ENCODE peak calls at places on chromosomes 7 and 10, in seven cellular contexts. W is IMR-90, S is mesenchymal stem cell, G is neuronal stem cell, Z is H9, Y is trophoblast cell, L is mesendoderm. B is an unnamed sample.

GRCh38 chr10:4947039-4947634 is 16.1 kb upstream of the AKR1C1 start:
- DNase-seq in S (peak; percentile 72), Y (no peak), W (peak; percentile 71), Z (no peak), G (no peak), L (no peak), B (no peak)

GRCh38 chr10:51342381-51342780 is 268.1 kb downstream of the PRKG1 start:
- DNase-seq in S (no peak), L (no peak), Y (no peak), W (peak; percentile 9), Z (no peak), G (no peak), B (no peak)

GRCh38 chr7:7996568-7996967 is 28.0 kb downstream of the GLCCI1 start:
- DNase-seq in Y (peak; percentile 32), S (no peak), Z (no peak), G (no peak), W (peak; percentile 30), L (peak; percentile 56), B (no peak)

GRCh38 chr10:48627984-48628609 is 23.2 kb upstream of the ARHGAP22 start:
- DNase-seq in Z (no peak), G (no peak), Y (no peak), L (no peak), W (peak; percentile 55), S (no peak), B (no peak)

GRCh38 chr7:128060018-128060417 is 28.8 kb upstream of the LRRC4 start:
- DNase-seq in L (peak; percentile 57), S (no peak), G (no peak), Y (no peak), W (no peak), Z (no peak), B (no peak)

GRCh38 chr7:70480913-70481579 is 650.9 kb upstream of the GALNT17 start:
- DNase-seq in G (no peak), Z (no peak), S (no peak), Y (no peak), L (no peak), W (no peak), B (no peak)

GRCh38 chr10:124221356-124222297 is 128.2 kb upstream of the CHST15 start:
- DNase-seq in Y (no peak), L (peak; percentile 81), G (no peak), S (peak; percentile 71), W (no peak), Z (no peak), B (no peak)

GRCh38 chr7:8714791-8715190 is 281.4 kb downstream of the NXPH1 start:
- DNase-seq in W (no peak), G (no peak), Y (no peak), L (no peak), S (peak; percentile 19), Z (no peak), B (no peak)

GRCh38 chr10:125148021-125148439 is 12.3 kb downstream of the CTBP2 start:
- DNase-seq in Z (peak; percentile 23), W (no peak), G (no peak), S (peak; percentile 67), L (no peak), Y (no peak), B (no peak)

GRCh38 chr7:105935250-105935649 is 27.8 kb upstream of the CDHR3 start:
- DNase-seq in G (no peak), Y (no peak), W (no peak), Z (no peak), L (no peak), S (no peak), B (no peak)

GRCh38 chr7:150947761-150948680 is 30.1 kb downstream of the KCNH2 start:
- DNase-seq in G (no peak), Z (peak; percentile 30), L (peak; percentile 32), Y (no peak), W (no peak), S (no peak), B (no peak)

GRCh38 chr7:154905615-154906014 is 97.3 kb downstream of the PAXIP1 start:
- DNase-seq in W (no peak), G (no peak), L (no peak), S (no peak), Z (no peak), Y (no peak), B (no peak)

GRCh38 chr7:139041378-139042053 is 5.7 kb upstream of the ZC3HAV1L start:
- DNase-seq in S (no peak), L (no peak), Y (no peak), G (no peak), Z (no peak), W (no peak), B (no peak)

GRCh38 chr10:50605280-50606270 is 18.2 kb downstream of the SGMS1 start:
- DNase-seq in Y (peak; percentile 59), W (peak; percentile 98), Z (no peak), S (peak; percentile 76), G (no peak), L (no peak), B (no peak)

GRCh38 chr10:44068716-44069482 is 316.0 kb downstream of the CXCL12 start:
- DNase-seq in G (no peak), W (peak; percentile 28), S (peak; percentile 11), Z (no peak), Y (no peak), L (no peak), B (no peak)

GRCh38 chr10:53402594-53402993 is 630.0 kb upstream of the MBL2 start:
- DNase-seq in G (no peak), Y (no peak), W (no peak), L (no peak), S (no peak), Z (no peak), B (no peak)

GRCh38 chr10:53406532-53406931 is 633.9 kb upstream of the MBL2 start:
- DNase-seq in L (no peak), Y (no peak), S (peak; percentile 3), W (peak; percentile 8), Z (no peak), G (no peak), B (no peak)

GRCh38 chr10:53401536-53401935 is 629.0 kb upstream of the MBL2 start:
- DNase-seq in Y (no peak), G (no peak), L (no peak), W (no peak), Z (no peak), S (no peak), B (no peak)

DNA sequence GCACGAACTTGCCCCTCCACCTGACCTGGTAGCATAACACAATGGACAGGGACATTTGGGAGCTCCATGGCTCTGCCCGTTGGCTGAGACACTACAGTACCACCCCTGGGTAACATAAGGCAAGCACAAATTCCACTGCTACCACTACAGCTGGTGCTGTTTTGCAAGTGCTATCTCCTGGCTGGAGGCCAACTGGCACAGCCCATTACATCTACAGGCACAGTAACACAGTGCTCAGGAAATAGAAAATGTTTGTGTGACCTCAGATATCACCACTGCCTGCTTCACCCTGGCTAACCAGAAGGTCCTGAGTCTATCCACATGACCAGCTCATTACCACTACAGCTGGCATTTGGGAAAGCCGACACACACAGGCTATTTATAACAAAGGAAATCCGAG is 631.1 kb upstream of the MBL2 start:
- DNase-seq in Z (no peak), Y (no peak), L (no peak), G (no peak), S (peak; percentile 34), W (peak; percentile 1), B (no peak)
- H3K23ac ChIP-seq in Z (no peak overlapping the region), Y (no peak overlapping the region), L (no peak overlapping the region), G (no peak overlapping the region), S (no peak overlapping the region), W (no peak overlapping the region), B (no peak overlapping the region)

DNA sequence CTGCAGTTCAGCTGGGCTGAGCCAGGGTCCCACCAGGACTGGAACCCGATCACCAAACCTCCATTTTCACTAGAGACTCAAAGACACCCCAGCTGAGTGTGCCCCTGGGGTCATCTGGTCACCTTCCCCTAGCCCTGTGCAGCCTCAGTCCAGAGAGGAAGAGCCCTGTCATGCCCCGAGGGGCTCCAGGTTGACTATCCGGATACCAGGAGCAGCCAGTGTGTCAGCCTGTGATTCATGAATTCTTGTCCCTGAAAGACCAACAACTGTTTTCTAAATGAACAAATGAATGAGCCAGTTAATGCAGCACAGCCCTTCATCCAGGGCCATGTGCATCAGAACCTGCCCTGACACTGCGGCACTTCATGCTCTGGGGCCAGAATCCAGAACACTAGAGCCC is 201.9 kb upstream of the TCERG1L start:
- DNase-seq in W (no peak), L (no peak), Y (no peak), S (no peak), G (no peak), Z (no peak), B (no peak)
- H3K23ac ChIP-seq in W (no peak overlapping the region), L (no peak overlapping the region), Y (no peak overlapping the region), S (no peak overlapping the region), G (no peak overlapping the region), Z (no peak overlapping the region), B (no peak overlapping the region)

GRCh38 chr10:84256510-84257342 is 11.9 kb downstream of the RGR start:
- DNase-seq in W (peak; percentile 51), S (no peak), Y (no peak), Z (peak; percentile 82), G (peak; percentile 52), L (peak; percentile 75), B (peak; percentile 91)
- H3K23ac ChIP-seq in W (no peak overlapping the region), S (no peak overlapping the region), Y (no peak overlapping the region), Z (no peak overlapping the region), G (peak overlapping the region; percentile 8), L (no peak overlapping the region), B (no peak overlapping the region)

GRCh38 chr10:36188461-36188860 is 546.4 kb upstream of the FZD8 start:
- DNase-seq in W (no peak), L (no peak), S (no peak), Y (no peak), Z (no peak), G (no peak), B (no peak)
- H3K23ac ChIP-seq in W (no peak overlapping the region), L (no peak overlapping the region), S (no peak overlapping the region), Y (no peak overlapping the region), Z (no peak overlapping the region), G (no peak overlapping the region), B (no peak overlapping the region)

GRCh38 chr10:115022754-115023153 is 70.4 kb upstream of the ATRNL1 start:
- DNase-seq in Z (no peak), G (no peak), Y (no peak), W (no peak), L (no peak), S (no peak), B (peak; percentile 24)
- H3K23ac ChIP-seq in Z (no peak overlapping the region), G (no peak overlapping the region), Y (no peak overlapping the region), W (no peak overlapping the region), L (no peak overlapping the region), S (no peak overlapping the region), B (no peak overlapping the region)

GRCh38 chr10:15352818-15353217 is 18.3 kb downstream of the FAM171A1 start:
- DNase-seq in S (no peak), W (no peak), Z (no peak), G (no peak), L (no peak), Y (no peak), B (no peak)
- H3K23ac ChIP-seq in S (no peak overlapping the region), W (no peak overlapping the region), Z (no peak overlapping the region), G (no peak overlapping the region), L (no peak overlapping the region), Y (no peak overlapping the region), B (no peak overlapping the region)

B was measured in H1.